ENCODE peak calls at places on chromosome 15, in five cellular contexts. B, D, O, N and X are unnamed samples.

GRCh38 chr15:52728899-52729298 is 49.7 kb upstream of the ATOSA start:
- DNase-seq in B (no peak), D (no peak), O (no peak), N (peak), X (peak)

GRCh38 chr15:90895571-90896117 is 7.5 kb upstream of the MAN2A2 start:
- DNase-seq in B (no peak), D (no peak), O (no peak), N (no peak), X (no peak)

GRCh38 chr15:39504812-39505211 is 76.1 kb upstream of the THBS1 start:
- DNase-seq in B (no peak), D (no peak), O (no peak), N (peak), X (peak)

GRCh38 chr15:23497710-23498111 is 50.7 kb upstream of the GOLGA6L2 start:
- DNase-seq in B (no peak), D (no peak), O (no peak), N (no peak), X (peak)

GRCh38 chr15:101156509-101157159 is 95.2 kb downstream of the CHSY1 start:
- DNase-seq in B (no peak), D (no peak), O (no peak), N (peak), X (no peak)

GRCh38 chr15:34581043-34581365 is 2.4 kb downstream of the GOLGA8B start:
- DNase-seq in B (no peak), D (no peak), O (no peak), N (no peak), X (no peak)

GRCh38 chr15:60633426-60633968 is 154.6 kb upstream of the ICE2 start:
- DNase-seq in B (no peak), D (no peak), O (no peak), N (no peak), X (no peak)

GRCh38 chr15:31840849-31841476 is 189.4 kb upstream of the CHRNA7 start:
- DNase-seq in B (no peak), D (no peak), O (no peak), N (no peak), X (peak)

GRCh38 chr15:45704329-45705249 is 69.8 kb downstream of the SQOR start:
- DNase-seq in B (peak), D (peak), O (no peak), N (no peak), X (no peak)

GRCh38 chr15:45702041-45702440 is 67.2 kb downstream of the SQOR start:
- DNase-seq in B (no peak), D (no peak), O (no peak), N (no peak), X (no peak)

GRCh38 chr15:45701108-45701507 is 66.3 kb downstream of the SQOR start:
- DNase-seq in B (no peak), D (no peak), O (no peak), N (no peak), X (no peak)

GRCh38 chr15:45705510-45706473 is 71.0 kb downstream of the SQOR start:
- DNase-seq in B (peak), D (peak), O (peak), N (peak), X (peak)

DNA sequence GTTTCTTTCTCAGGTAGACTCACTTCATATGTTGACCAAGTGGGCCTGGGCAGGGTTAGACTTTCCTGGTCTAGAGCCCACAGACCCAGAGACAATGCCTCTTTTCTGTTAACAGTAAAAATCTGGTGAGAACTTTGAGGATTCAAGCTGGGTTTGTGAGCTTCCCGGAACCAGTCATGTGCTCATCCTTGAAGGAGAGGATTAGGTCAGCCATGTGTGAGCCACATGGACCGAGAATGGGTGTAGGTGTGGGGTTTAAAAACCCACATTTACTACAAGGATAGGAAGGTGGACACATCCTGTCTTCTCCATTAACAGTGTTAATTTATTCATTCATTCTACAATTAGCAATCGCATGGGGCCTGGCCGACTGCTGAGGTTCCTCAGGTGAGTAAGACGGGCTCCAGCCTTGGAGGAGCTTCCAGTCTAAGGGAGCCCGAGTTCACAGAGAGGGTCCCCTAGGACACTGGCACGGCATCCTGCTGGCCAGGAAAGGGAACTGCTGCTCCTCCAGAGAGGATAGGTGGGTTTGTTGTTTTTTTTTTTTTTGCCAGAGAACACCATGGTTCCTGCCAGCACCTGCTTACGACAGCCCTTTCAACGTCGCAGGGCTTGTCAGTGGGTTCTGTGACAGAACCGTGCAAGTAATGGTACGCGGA is 69.0 kb downstream of the SQOR start:
- DNase-seq in B (peak), D (peak), O (no peak), N (no peak), X (no peak)
- H3K4me2 ChIP-seq in B (peak), D (peak), O (no peak), N (peak), X (no peak)

GRCh38 chr15:37166402-37166801 is 66.1 kb upstream of the MEIS2 start:
- DNase-seq in B (no peak), D (no peak), O (no peak), N (no peak), X (no peak)
- H2AFZ ChIP-seq in B (no peak), D (no peak), O (no peak), N (no peak), X (no peak)

GRCh38 chr15:83378921-83379561 is 68.1 kb upstream of the SH3GL3 start:
- DNase-seq in B (peak), D (no peak), O (no peak), N (no peak), X (peak)
- H3K4me2 ChIP-seq in B (peak), D (peak), O (no peak), N (peak), X (peak)

GRCh38 chr15:69727257-69727924 is 274.8 kb downstream of the RPLP1 start:
- DNase-seq in B (peak), D (no peak), O (no peak), N (no peak), X (no peak)

GRCh38 chr15:69731581-69731980 is 279.0 kb downstream of the RPLP1 start:
- DNase-seq in B (no peak), D (no peak), O (no peak), N (no peak), X (no peak)

GRCh38 chr15:69732133-69732532 is 279.5 kb downstream of the RPLP1 start:
- DNase-seq in B (no peak), D (no peak), O (no peak), N (no peak), X (no peak)

GRCh38 chr15:69730281-69731235 is 277.9 kb downstream of the RPLP1 start:
- DNase-seq in B (no peak), D (no peak), O (no peak), N (no peak), X (peak)

DNA sequence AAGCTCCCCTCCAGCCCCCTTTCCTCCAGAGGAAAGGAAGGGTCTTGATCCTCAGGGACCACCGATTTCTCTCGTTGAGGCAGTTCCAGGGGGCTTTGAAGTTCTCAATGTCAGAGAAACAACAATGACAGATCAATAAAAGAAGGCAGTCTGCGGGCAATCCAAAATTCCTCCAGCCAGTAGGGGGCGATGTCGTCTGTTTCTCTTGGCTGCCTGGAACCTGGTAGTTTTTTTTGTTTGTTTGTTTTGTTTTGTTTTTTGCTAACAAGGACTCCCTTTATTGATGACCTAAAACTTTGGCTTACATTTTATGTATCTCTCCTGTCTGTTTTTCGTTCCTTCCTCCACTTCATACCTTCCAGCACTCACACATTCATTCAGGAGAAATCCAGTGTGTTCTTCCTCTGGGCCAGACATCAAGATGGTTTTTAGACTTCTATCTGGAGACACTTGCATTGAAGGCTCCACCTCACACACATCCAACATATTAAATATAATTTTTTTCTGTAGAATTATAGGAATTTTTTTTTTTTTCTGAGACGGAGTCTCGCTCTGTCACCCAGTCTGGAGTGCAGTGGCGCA is 276.6 kb downstream of the RPLP1 start:
- DNase-seq in B (peak), D (no peak), O (no peak), N (no peak), X (peak)
- H2AFZ ChIP-seq in B (no peak), D (no peak), O (no peak), N (no peak), X (no peak)

DNA sequence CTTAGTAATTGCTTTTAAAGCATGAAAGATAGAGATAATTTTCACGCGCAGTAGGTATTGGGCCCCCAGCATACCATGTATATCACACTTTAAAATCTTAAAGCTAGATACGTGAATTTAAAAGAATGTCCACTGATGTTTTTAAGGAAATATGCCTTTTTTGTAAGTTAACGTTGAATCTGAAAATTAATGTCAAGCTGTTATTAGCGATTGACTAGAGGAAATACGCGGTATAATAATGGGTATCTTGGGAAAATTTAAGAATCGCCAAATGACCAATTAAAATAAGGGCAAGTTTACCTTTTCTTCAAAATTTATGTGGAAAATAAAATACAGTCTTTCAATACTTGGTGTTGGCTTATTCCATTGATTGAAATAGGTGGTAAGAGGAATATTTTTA is 13.3 kb upstream of the CHD2 start:
- DNase-seq in B (no peak), D (no peak), O (no peak), N (no peak), X (no peak)
- H3K4me2 ChIP-seq in B (no peak), D (no peak), O (peak), N (peak), X (peak)

GRCh38 chr15:95693917-95694316 is 636.6 kb upstream of the NR2F2 start:
- DNase-seq in B (no peak), D (no peak), O (no peak), N (no peak), X (no peak)

GRCh38 chr15:95687686-95688085 is 642.8 kb upstream of the NR2F2 start:
- DNase-seq in B (no peak), D (no peak), O (no peak), N (no peak), X (no peak)

GRCh38 chr15:95687056-95687455 is 643.4 kb upstream of the NR2F2 start:
- DNase-seq in B (no peak), D (no peak), O (no peak), N (no peak), X (no peak)

GRCh38 chr15:95690631-95691340 is 639.7 kb upstream of the NR2F2 start:
- DNase-seq in B (no peak), D (no peak), O (no peak), N (peak), X (peak)
- H2AFZ ChIP-seq in B (no peak), D (no peak), O (no peak), N (no peak), X (no peak)